ENCODE peak calls at places on chromosomes 3 and 15, in four cellular contexts. W is fibroblast of mammary gland, E is upper lobe of right lung, S is heart left ventricle. A is an unnamed sample.

GRCh38 chr15:36940636-36941285 is 159.6 kb downstream of the MEIS2 start:
- DNase-seq in E (no peak), W (no peak), S (no peak), A (peak; percentile 39)

GRCh38 chr15:42843699-42844098 is 76.9 kb downstream of the TTBK2 start:
- DNase-seq in E (no peak), W (no peak), S (no peak), A (no peak)

GRCh38 chr15:48965972-48966371 is 2.3 kb upstream of the SHC4 start:
- DNase-seq in S (no peak), W (peak; percentile 76), E (no peak), A (no peak)

GRCh38 chr3:182795383-182795782 is 2.1 kb downstream of the ATP11B start:
- DNase-seq in W (peak; percentile 25), S (no peak), E (no peak), A (no peak)

GRCh38 chr15:91268510-91268909 is 168.5 kb downstream of the SV2B start:
- DNase-seq in E (no peak), S (no peak), W (peak; percentile 11), A (no peak)

GRCh38 chr3:69082805-69083204 is 1.9 kb upstream of the ARL6IP5 start:
- DNase-seq in E (no peak), S (no peak), W (peak; percentile 81), A (peak; percentile 54)

GRCh38 chr15:77028451-77029165 is 33.7 kb downstream of the PSTPIP1 start:
- DNase-seq in W (no peak), E (peak; percentile 64), S (no peak), A (no peak)

GRCh38 chr3:100709840-100710235 is 544 bp downstream of the TFG start:
- DNase-seq in S (peak; percentile 29), E (peak; percentile 71), W (peak; percentile 37), A (no peak)

GRCh38 chr15:92451225-92451825 is 57.6 kb downstream of the ST8SIA2 start:
- DNase-seq in W (peak; percentile 53), S (no peak), E (no peak), A (no peak)

GRCh38 chr3:97971679-97972567 is at the start of gene RIOX2:
- DNase-seq in S (peak; percentile 73), W (peak; percentile 67), E (peak; percentile 92), A (no peak)

GRCh38 chr3:9201278-9201677 is 48.2 kb downstream of the SRGAP3 start:
- DNase-seq in S (no peak), W (peak; percentile 71), E (no peak), A (no peak)

GRCh38 chr3:119978554-119979208 is 115.6 kb downstream of the GSK3B start:
- DNase-seq in E (no peak), W (no peak), S (peak; percentile 15), A (no peak)

GRCh38 chr15:77224352-77224751 is 153.4 kb upstream of the TSPAN3 start:
- DNase-seq in S (no peak), W (no peak), E (no peak), A (no peak)

GRCh38 chr15:79179108-79179561 is 88.6 kb upstream of the RASGRF1 start:
- DNase-seq in W (peak; percentile 28), E (no peak), S (no peak), A (no peak)

GRCh38 chr15:101156509-101157159 is 95.2 kb downstream of the CHSY1 start:
- DNase-seq in S (no peak), W (peak; percentile 73), E (no peak), A (no peak)

GRCh38 chr3:23113455-23114171 is 89.5 kb upstream of the UBE2E2 start:
- DNase-seq in S (no peak), W (peak; percentile 85), E (no peak), A (no peak)

GRCh38 chr3:116815831-116816588 is 106.4 kb downstream of the TUSC7 start:
- DNase-seq in S (no peak), E (no peak), W (peak; percentile 54), A (no peak)

GRCh38 chr3:179603831-179604230 is 607 bp downstream of the MRPL47 start:
- DNase-seq in S (no peak), E (no peak), W (no peak), A (no peak)

GRCh38 chr15:97072560-97072959 is 742.1 kb downstream of the NR2F2 start:
- DNase-seq in S (no peak), W (no peak), E (no peak), A (no peak)

GRCh38 chr3:158539414-158540014 is 31.5 kb upstream of the MLF1 start:
- DNase-seq in W (peak; percentile 70), E (no peak), S (peak; percentile 7), A (no peak)

GRCh38 chr15:66846811-66847210 is 144.8 kb downstream of the SMAD6 start:
- DNase-seq in W (no peak), S (no peak), E (peak; percentile 46), A (no peak)

GRCh38 chr3:71070497-71071465 is 512.7 kb downstream of the FOXP1 start:
- DNase-seq in W (no peak), E (no peak), S (no peak), A (no peak)

GRCh38 chr15:58203537-58203936 is 65.4 kb downstream of the AQP9 start:
- DNase-seq in W (peak; percentile 100), E (no peak), S (no peak), A (no peak)

DNA sequence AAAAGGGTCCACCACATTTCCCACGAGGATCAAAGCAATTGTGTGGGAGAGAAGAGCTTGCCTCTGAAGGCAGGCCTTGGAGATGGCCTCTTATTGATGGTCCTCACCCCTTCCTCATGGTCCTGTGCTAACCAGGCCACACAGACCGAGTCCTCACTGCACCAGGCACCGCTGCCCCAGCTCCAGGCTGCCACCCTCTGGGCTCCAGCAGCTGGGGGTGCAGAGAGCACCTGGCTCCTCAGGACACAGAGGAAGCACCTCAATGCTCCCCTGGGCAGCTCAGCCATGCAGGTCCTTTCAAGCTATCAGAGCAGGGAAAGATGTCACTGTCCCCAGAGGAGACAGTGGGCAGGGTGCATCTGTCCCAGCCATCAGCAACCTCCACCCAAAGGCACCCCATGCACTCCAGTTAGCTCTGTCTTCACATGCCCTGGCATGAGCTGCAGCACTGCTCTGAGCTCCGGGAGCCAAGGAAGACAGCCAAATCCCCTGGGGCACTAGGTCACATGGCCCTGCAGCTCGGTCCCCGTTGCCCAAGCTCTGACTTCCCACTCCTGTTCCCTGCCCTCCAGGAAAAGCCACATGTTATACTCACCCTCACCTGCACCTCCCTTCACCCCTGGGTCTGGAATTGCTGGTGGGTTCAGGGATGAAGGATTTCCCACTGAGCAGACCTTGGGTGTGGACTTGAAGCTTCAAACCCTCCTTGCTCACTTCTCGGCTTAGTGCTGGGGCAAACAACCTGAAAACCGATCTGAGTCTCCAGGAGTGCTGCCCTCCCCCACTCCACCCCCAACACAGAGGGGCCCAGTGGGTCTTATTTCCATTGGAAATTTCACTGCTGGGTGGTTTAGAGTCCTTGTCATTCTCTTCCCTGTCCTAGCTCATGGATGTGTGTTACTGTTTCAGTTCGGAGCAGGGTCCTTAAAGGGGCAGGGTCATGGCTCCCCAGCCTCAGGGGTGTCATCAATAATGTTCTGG is 32.6 kb downstream of the ALS2CL start:
- DNase-seq in S (peak; percentile 61), E (no peak), W (no peak), A (no peak)
- TF ChIP-seq CTCF in S (no peak), E (no peak), W (no peak), A (peak; percentile 21)

DNA sequence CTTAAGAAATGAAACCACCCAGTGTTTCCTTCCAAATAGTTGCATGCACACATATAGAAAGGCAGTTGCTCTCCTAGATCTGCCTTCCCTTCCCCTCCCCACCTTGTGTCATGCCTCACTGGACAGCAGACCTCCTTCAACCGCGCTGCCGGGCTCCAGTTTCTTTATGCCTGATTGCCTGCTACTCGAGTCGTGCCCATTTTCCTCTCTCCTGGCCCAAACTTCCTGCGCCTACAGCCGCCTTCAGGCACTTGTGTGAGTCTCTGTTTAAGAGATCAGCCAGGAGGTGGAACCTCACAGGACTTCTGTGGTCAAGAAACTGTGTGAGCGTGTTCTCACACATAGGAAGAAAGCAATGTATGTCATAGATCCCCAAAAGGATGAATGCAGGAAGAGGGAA is 8.8 kb upstream of the FAM107A start:
- DNase-seq in S (no peak), W (no peak), E (no peak), A (no peak)
- H3K4me3 ChIP-seq in S (no peak overlapping the region), W (no peak overlapping the region), E (peak overlapping the region; percentile 60), A (peak overlapping the region; percentile 64)

GRCh38 chr3:173045770-173046382 is 95.2 kb downstream of the SPATA16 start:
- DNase-seq in E (no peak), S (no peak), W (peak; percentile 8), A (no peak)
- TF ChIP-seq CTCF in E (peak; percentile 32), S (peak; percentile 45), W (peak; percentile 27), A (peak; percentile 46)

GRCh38 chr15:74768099-74768770 is 13.6 kb upstream of the CSK start:
- DNase-seq in S (no peak), W (no peak), E (no peak), A (no peak)
- H3K4me3 ChIP-seq in S (no peak overlapping the region), W (no peak overlapping the region), E (no peak overlapping the region), A (no peak overlapping the region)

DNA sequence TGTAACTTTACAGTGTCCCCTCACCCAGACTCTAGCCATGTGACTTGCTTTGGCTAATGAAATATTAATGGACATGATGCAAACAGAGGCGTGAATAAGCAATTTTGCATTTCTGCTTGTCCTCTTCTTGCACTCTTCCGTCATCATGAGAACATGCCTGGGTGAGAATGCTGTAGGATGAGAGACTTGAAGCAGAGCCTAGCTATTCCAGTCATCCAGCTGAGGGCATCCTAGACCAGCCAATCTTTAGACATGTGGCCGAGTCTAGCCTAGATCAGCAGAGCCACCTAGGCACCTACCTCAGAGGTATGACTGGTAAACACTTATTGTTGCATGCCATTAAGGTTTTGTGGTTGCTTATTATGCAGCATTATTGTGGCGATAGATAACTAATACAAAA is 450.5 kb upstream of the AZI2 start:
- DNase-seq in W (peak; percentile 2), S (no peak), E (no peak), A (no peak)
- TF ChIP-seq CTCF in W (no peak), S (no peak), E (no peak), A (peak; percentile 48)

DNA sequence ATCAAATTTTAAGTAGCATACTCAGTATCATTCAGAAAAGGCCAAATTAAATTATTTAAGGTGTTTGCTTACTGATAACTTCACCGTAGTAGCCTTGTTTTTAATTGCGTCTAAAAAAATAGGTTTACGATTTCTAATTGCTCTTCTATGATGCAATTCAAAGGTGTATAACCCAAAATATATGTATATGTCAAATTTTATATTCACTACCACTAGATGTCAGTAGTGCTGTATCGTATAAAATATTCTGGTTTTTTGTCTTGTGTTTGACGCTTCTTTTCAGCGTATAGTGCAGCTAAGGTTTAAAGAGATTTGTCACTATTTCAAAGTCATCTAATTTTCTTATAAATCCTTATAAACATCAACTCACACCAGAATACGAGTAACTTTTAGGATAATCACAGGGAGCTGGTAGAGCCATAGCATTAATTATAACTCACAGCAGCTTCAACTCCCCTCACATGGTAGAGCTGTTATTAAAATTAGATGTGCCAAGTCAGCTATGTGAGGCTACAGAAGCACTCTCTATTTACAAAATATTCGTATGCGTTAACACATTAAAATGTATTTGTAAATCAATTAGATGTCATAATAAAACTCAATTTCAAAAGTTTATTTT is 3.5 kb downstream of the PFN2 start:
- DNase-seq in S (no peak), E (no peak), W (peak; percentile 73), A (no peak)
- H3K4me3 ChIP-seq in S (no peak overlapping the region), E (no peak overlapping the region), W (no peak overlapping the region), A (peak overlapping the region; percentile 2)

A was measured in epithelial cell of proximal tubule.